ENCODE peak calls at places on chromosomes 13 and 19, in six cellular contexts. X, H, F, K, N and M are unnamed samples.

GRCh38 chr19:15331419-15332310 is 674 bp downstream of the BRD4 start:
- DNase-seq in X (peak; percentile 50), H (no peak), F (peak; percentile 88), K (no peak), N (no peak), M (peak; percentile 54)

GRCh38 chr19:27833031-27833430 is 1379.9 kb downstream of the UQCRFS1 start:
- DNase-seq in X (no peak), H (no peak), F (no peak), K (no peak), N (no peak), M (no peak)

GRCh38 chr13:25687622-25688225 is 315.9 kb downstream of the ATP8A2 start:
- DNase-seq in X (no peak), H (no peak), F (no peak), K (no peak), N (no peak), M (no peak)

GRCh38 chr19:16139752-16140151 is 3.7 kb upstream of the HSH2D start:
- DNase-seq in X (no peak), H (peak; percentile 84), F (no peak), K (no peak), N (no peak), M (no peak)

GRCh38 chr13:50634339-50634738 is 209.2 kb downstream of the DLEU7 start:
- DNase-seq in X (no peak), H (no peak), F (no peak), K (no peak), N (no peak), M (no peak)

GRCh38 chr13:113411216-113412023 is 41.9 kb downstream of the ADPRHL1 start:
- DNase-seq in X (no peak), H (no peak), F (no peak), K (peak; percentile 32), N (no peak), M (no peak)

GRCh38 chr19:5955638-5955935 is 22.4 kb downstream of the RANBP3 start:
- DNase-seq in X (no peak), H (no peak), F (no peak), K (no peak), N (no peak), M (no peak)

GRCh38 chr19:7159105-7159933 is 89.8 kb downstream of the ZNF557 start:
- DNase-seq in X (no peak), H (no peak), F (no peak), K (no peak), N (no peak), M (no peak)

GRCh38 chr19:56191711-56192110 is 5.9 kb downstream of the ZSCAN5B start:
- DNase-seq in X (no peak), H (no peak), F (no peak), K (no peak), N (no peak), M (no peak)

GRCh38 chr13:48564046-48564445 is 31.2 kb upstream of the RCBTB2 start:
- DNase-seq in X (no peak), H (no peak), F (no peak), K (no peak), N (no peak), M (no peak)

GRCh38 chr13:29543230-29544215 is 52.0 kb downstream of the SLC7A1 start:
- DNase-seq in X (peak; percentile 72), H (peak; percentile 44), F (no peak), K (peak; percentile 12), N (peak; percentile 13), M (peak; percentile 68)

GRCh38 chr13:96027496-96027895 is 25.7 kb downstream of the UGGT2 start:
- DNase-seq in X (no peak), H (no peak), F (no peak), K (no peak), N (no peak), M (no peak)

GRCh38 chr13:102141625-102142472 is 260.0 kb downstream of the FGF14 start:
- DNase-seq in X (no peak), H (no peak), F (peak; percentile 10), K (peak; percentile 4), N (no peak), M (no peak)

GRCh38 chr13:104105418-104106355 is 1039.5 kb upstream of the SLC10A2 start:
- DNase-seq in X (no peak), H (no peak), F (no peak), K (no peak), N (no peak), M (no peak)

GRCh38 chr13:79799049-79799448 is 318.1 kb downstream of the NDFIP2 start:
- DNase-seq in X (no peak), H (no peak), F (no peak), K (no peak), N (no peak), M (no peak)

GRCh38 chr19:19171821-19172532 is 1.9 kb upstream of the MEF2B start:
- DNase-seq in X (no peak), H (no peak), F (peak; percentile 35), K (peak; percentile 62), N (no peak), M (no peak)

GRCh38 chr13:27389891-27390290 is 34.5 kb upstream of the GTF3A start:
- DNase-seq in X (no peak), H (no peak), F (no peak), K (no peak), N (no peak), M (no peak)

GRCh38 chr19:13925990-13926389 is 12.2 kb downstream of the PODNL1 start:
- DNase-seq in X (no peak), H (no peak), F (no peak), K (no peak), N (no peak), M (no peak)

GRCh38 chr19:532578-533484 is 1.3 kb downstream of the CDC34 start:
- DNase-seq in X (no peak), H (no peak), F (no peak), K (peak; percentile 60), N (no peak), M (no peak)

GRCh38 chr19:33468361-33469170 is 53.0 kb downstream of the PEPD start:
- DNase-seq in X (no peak), H (no peak), F (no peak), K (no peak), N (no peak), M (no peak)

GRCh38 chr19:48641850-48642249 is 4.1 kb downstream of the CA11 start:
- DNase-seq in X (no peak), H (no peak), F (no peak), K (no peak), N (no peak), M (no peak)

GRCh38 chr13:110137677-110138008 is 169.3 kb downstream of the COL4A1 start:
- DNase-seq in X (peak; percentile 44), H (no peak), F (peak; percentile 16), K (peak; percentile 15), N (no peak), M (peak; percentile 33)

GRCh38 chr13:30607908-30608307 is 9.8 kb upstream of the USPL1 start:
- DNase-seq in X (peak; percentile 57), H (peak; percentile 85), F (no peak), K (no peak), N (no peak), M (peak; percentile 62)

GRCh38 chr19:12838893-12839656 is 760 bp downstream of the MAST1 start:
- DNase-seq in X (no peak), H (no peak), F (no peak), K (no peak), N (no peak), M (no peak)

GRCh38 chr13:26061947-26062346 is 10.1 kb upstream of the SHISA2 start:
- DNase-seq in X (no peak), H (no peak), F (no peak), K (no peak), N (no peak), M (no peak)

GRCh38 chr13:113014752-113015745 is 46.0 kb downstream of the MCF2L start:
- DNase-seq in X (no peak), H (no peak), F (no peak), K (no peak), N (no peak), M (no peak)

GRCh38 chr13:97018029-97018819 is 23.9 kb upstream of the OXGR1 start:
- DNase-seq in X (no peak), H (no peak), F (peak; percentile 17), K (peak; percentile 36), N (no peak), M (no peak)

GRCh38 chr13:51825165-51825592 is 19.8 kb downstream of the TMEM272 start:
- DNase-seq in X (no peak), H (no peak), F (no peak), K (no peak), N (no peak), M (no peak)

GRCh38 chr19:56141416-56141992 is 417 bp downstream of the ZNF444 start:
- DNase-seq in X (no peak), H (no peak), F (no peak), K (no peak), N (no peak), M (peak; percentile 58)

GRCh38 chr13:94906605-94907004 is 194.3 kb upstream of the SOX21 start:
- DNase-seq in X (no peak), H (no peak), F (no peak), K (no peak), N (no peak), M (no peak)

GRCh38 chr13:94901070-94901469 is 188.7 kb upstream of the SOX21 start:
- DNase-seq in X (no peak), H (no peak), F (no peak), K (no peak), N (no peak), M (no peak)

GRCh38 chr13:94902722-94903407 is 190.5 kb upstream of the SOX21 start:
- DNase-seq in X (no peak), H (no peak), F (no peak), K (no peak), N (no peak), M (no peak)
- TF ChIP-seq TAF1 in X (no peak), H (no peak), F (no peak), K (no peak), N (no peak), M (no peak)

GRCh38 chr19:4246767-4247593 is at the start of gene YJU2:
- DNase-seq in X (peak; percentile 98), H (peak; percentile 94), F (peak; percentile 99), K (peak; percentile 99), N (peak; percentile 98), M (peak; percentile 98)
- TF ChIP-seq POLR2A in X (peak; percentile 92), H (peak; percentile 77), F (peak; percentile 93), K (peak; percentile 35), N (peak; percentile 90), M (peak; percentile 92)

DNA sequence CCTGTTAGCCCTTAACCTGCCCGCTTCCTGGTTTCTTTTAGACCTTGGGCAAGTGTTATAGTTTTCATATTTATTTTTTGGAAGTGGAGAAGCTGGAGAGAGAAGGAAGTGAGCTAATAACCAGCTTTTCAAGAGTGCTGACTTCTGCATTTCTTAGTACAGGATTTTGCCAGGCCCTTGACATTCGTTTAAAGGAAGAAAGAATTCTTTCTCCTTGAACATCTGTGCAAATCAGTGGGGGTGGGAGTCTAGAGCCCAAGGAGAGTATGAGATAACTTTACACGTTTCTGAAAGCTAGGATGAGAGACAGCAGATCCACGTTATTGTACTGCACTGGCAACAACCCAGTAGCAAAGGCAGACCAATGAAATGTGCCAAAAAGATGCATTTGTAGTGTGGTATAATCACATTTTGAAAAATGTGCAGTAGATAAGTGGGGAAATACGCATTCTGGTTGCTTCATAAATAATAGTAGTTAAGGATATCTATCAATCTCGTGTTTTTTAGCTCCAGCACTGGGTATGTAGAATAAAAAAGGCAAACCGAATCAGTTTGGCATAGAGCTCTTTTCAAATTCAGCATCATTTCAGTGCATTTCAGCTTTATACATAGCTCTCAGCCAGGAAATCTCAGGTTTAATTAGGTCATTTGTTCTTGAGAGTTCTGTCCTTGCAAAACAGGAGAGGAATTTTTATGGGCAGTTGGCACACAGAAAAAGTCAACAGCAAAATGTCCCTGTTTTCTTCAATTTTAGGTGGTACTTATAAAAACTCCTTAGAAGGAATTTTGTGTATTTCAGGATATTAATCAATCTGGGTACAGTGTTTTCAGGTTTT is 4.3 kb downstream of the RNF113B start:
- DNase-seq in X (no peak), H (no peak), F (no peak), K (no peak), N (no peak), M (no peak)
- TF ChIP-seq POLR2AphosphoS5 in X (no peak), H (no peak), F (no peak), K (no peak), N (no peak), M (no peak)

GRCh38 chr19:29293292-29293691 is 80.3 kb upstream of the UQCRFS1 start:
- DNase-seq in X (no peak), H (no peak), F (no peak), K (no peak), N (no peak), M (no peak)
- TF ChIP-seq TAF1 in X (no peak), H (no peak), F (no peak), K (no peak), N (no peak), M (no peak)